ENCODE peak calls at places on chromosomes 2 and 18, in five cellular contexts. One of them, this sample, is unnamed.

GRCh38 chr2:174495365-174496012 is 8.7 kb upstream of the GPR155 start:
- DNase-seq in astrocyte: no peak
- DNase-seq in K562: no peak
- DNase-seq in left ventricle myocardium inferior: no peak
- DNase-seq in transverse colon: no peak
- DNase-seq in this sample: peak; percentile 10

GRCh38 chr2:170848587-170848986 is 31.9 kb downstream of the GAD1 start:
- DNase-seq in astrocyte: peak; percentile 74
- DNase-seq in K562: no peak
- DNase-seq in left ventricle myocardium inferior: no peak
- DNase-seq in transverse colon: no peak
- DNase-seq in this sample: no peak

GRCh38 chr18:45981852-45982251 is 14.7 kb upstream of the EPG5 start:
- DNase-seq in astrocyte: no peak
- DNase-seq in K562: no peak
- DNase-seq in left ventricle myocardium inferior: no peak
- DNase-seq in transverse colon: no peak
- DNase-seq in this sample: no peak

GRCh38 chr2:38736035-38736320 is 15.2 kb downstream of the SRSF7 start:
- DNase-seq in astrocyte: no peak
- DNase-seq in K562: no peak
- DNase-seq in left ventricle myocardium inferior: no peak
- DNase-seq in transverse colon: no peak
- DNase-seq in this sample: no peak

GRCh38 chr2:113966832-113967231 is 76.9 kb downstream of the ACTR3 start:
- DNase-seq in astrocyte: peak; percentile 16
- DNase-seq in K562: no peak
- DNase-seq in left ventricle myocardium inferior: no peak
- DNase-seq in transverse colon: no peak
- DNase-seq in this sample: no peak

GRCh38 chr2:25337276-25337675 is 4.4 kb downstream of the DNMT3A start:
- DNase-seq in astrocyte: no peak
- DNase-seq in K562: no peak
- DNase-seq in left ventricle myocardium inferior: no peak
- DNase-seq in transverse colon: no peak
- DNase-seq in this sample: no peak

GRCh38 chr2:217941886-217942728 is 60.7 kb downstream of the TNS1 start:
- DNase-seq in astrocyte: no peak
- DNase-seq in K562: no peak
- DNase-seq in left ventricle myocardium inferior: no peak
- DNase-seq in transverse colon: no peak
- DNase-seq in this sample: no peak

GRCh38 chr2:233185320-233185719 is 66.2 kb upstream of the ATG16L1 start:
- DNase-seq in astrocyte: no peak
- DNase-seq in K562: no peak
- DNase-seq in left ventricle myocardium inferior: no peak
- DNase-seq in transverse colon: no peak
- DNase-seq in this sample: no peak

GRCh38 chr2:25330273-25330672 is 11.5 kb downstream of the DNMT3A start:
- DNase-seq in astrocyte: no peak
- DNase-seq in K562: no peak
- DNase-seq in left ventricle myocardium inferior: peak; percentile 7
- DNase-seq in transverse colon: no peak
- DNase-seq in this sample: no peak

GRCh38 chr2:151803811-151804210 is 24.4 kb downstream of the ARL5A start:
- DNase-seq in astrocyte: no peak
- DNase-seq in K562: no peak
- DNase-seq in left ventricle myocardium inferior: no peak
- DNase-seq in transverse colon: no peak
- DNase-seq in this sample: no peak

GRCh38 chr2:135424849-135425248 is 106.2 kb downstream of the ZRANB3 start:
- DNase-seq in astrocyte: no peak
- DNase-seq in K562: no peak
- DNase-seq in left ventricle myocardium inferior: no peak
- DNase-seq in transverse colon: no peak
- DNase-seq in this sample: no peak

GRCh38 chr2:132607407-132607806 is 62.6 kb downstream of the LYPD1 start:
- DNase-seq in astrocyte: no peak
- DNase-seq in K562: no peak
- DNase-seq in left ventricle myocardium inferior: no peak
- DNase-seq in transverse colon: no peak
- DNase-seq in this sample: no peak

GRCh38 chr2:195663007-195663406 is 6.0 kb downstream of the SLC39A10 start:
- DNase-seq in astrocyte: no peak
- DNase-seq in K562: no peak
- DNase-seq in left ventricle myocardium inferior: no peak
- DNase-seq in transverse colon: no peak
- DNase-seq in this sample: no peak

GRCh38 chr2:151114934-151115333 is 146.7 kb downstream of the RBM43 start:
- DNase-seq in astrocyte: peak; percentile 1
- DNase-seq in K562: no peak
- DNase-seq in left ventricle myocardium inferior: no peak
- DNase-seq in transverse colon: no peak
- DNase-seq in this sample: no peak

GRCh38 chr2:11799826-11800225 is 53.4 kb downstream of the LPIN1 start:
- DNase-seq in astrocyte: no peak
- DNase-seq in K562: no peak
- DNase-seq in left ventricle myocardium inferior: no peak
- DNase-seq in transverse colon: no peak
- DNase-seq in this sample: no peak

GRCh38 chr2:19623488-19623887 is 265.1 kb upstream of the OSR1 start:
- DNase-seq in astrocyte: peak; percentile 75
- DNase-seq in K562: no peak
- DNase-seq in left ventricle myocardium inferior: no peak
- DNase-seq in transverse colon: no peak
- DNase-seq in this sample: no peak

GRCh38 chr18:79647307-79647706 is 32.3 kb upstream of the CTDP1 start:
- DNase-seq in astrocyte: no peak
- DNase-seq in K562: no peak
- DNase-seq in left ventricle myocardium inferior: no peak
- DNase-seq in transverse colon: no peak
- DNase-seq in this sample: no peak

GRCh38 chr2:216559625-216560156 is 61.0 kb downstream of the RPL37A start:
- DNase-seq in astrocyte: peak; percentile 66
- DNase-seq in K562: no peak
- DNase-seq in left ventricle myocardium inferior: no peak
- DNase-seq in transverse colon: no peak
- DNase-seq in this sample: no peak

GRCh38 chr2:84160461-84160860 is 298.6 kb downstream of the SUCLG1 start:
- DNase-seq in astrocyte: no peak
- DNase-seq in K562: no peak
- DNase-seq in left ventricle myocardium inferior: no peak
- DNase-seq in transverse colon: no peak
- DNase-seq in this sample: no peak

GRCh38 chr18:75247601-75248421 is 37.2 kb downstream of the TSHZ1 start:
- DNase-seq in astrocyte: peak; percentile 62
- DNase-seq in K562: no peak
- DNase-seq in left ventricle myocardium inferior: no peak
- DNase-seq in transverse colon: no peak
- DNase-seq in this sample: no peak

GRCh38 chr2:210577263-210578071 is 21.1 kb downstream of the CPS1 start:
- DNase-seq in astrocyte: peak; percentile 30
- DNase-seq in K562: peak; percentile 29
- DNase-seq in left ventricle myocardium inferior: no peak
- DNase-seq in transverse colon: no peak
- DNase-seq in this sample: peak; percentile 31

GRCh38 chr2:56540901-56541300 is 357.1 kb downstream of the CCDC85A start:
- DNase-seq in astrocyte: no peak
- DNase-seq in K562: no peak
- DNase-seq in left ventricle myocardium inferior: no peak
- DNase-seq in transverse colon: no peak
- DNase-seq in this sample: no peak

GRCh38 chr2:35822716-35823115 is 532.9 kb upstream of the CRIM1 start:
- DNase-seq in astrocyte: no peak
- DNase-seq in K562: no peak
- DNase-seq in left ventricle myocardium inferior: no peak
- DNase-seq in transverse colon: no peak
- DNase-seq in this sample: no peak

DNA sequence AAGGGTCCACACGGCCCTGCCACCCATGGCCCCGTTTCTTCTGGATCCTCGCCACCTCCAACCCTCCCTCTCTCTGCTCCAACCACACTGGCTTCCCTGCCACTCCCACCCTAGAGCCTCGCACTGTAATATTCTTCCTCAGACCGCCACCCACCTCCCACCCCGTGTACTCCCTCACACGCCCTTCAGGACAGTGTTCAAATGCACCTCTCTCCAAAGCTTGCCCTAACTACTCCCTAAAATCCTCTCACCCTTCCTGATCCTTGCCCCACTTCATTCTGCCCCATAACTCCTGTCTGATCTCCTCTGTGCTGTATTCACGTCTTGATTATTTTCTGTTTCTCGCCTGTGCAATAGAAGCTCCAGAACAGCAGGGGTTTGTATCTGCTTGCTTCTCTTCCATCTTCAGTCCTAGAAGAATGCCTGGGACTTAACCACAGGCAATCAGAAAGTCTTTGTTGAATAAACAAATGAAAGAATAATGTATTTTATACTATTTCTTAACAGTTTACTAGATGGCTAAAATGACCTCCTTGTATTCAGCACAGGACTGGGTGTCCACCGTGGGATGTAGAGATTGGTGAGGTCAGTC is 25.5 kb downstream of the EPB41L3 start:
- DNase-seq in astrocyte: no peak
- DNase-seq in K562: no peak
- DNase-seq in left ventricle myocardium inferior: no peak
- DNase-seq in transverse colon: no peak
- DNase-seq in this sample: no peak
- H3K4me3 ChIP-seq in astrocyte: peak overlapping the region; percentile 7
- H3K4me3 ChIP-seq in K562: no peak overlapping the region
- H3K4me3 ChIP-seq in left ventricle myocardium inferior: peak overlapping the region; percentile 35
- H3K4me3 ChIP-seq in transverse colon: no peak overlapping the region
- H3K4me3 ChIP-seq in this sample: no peak overlapping the region

DNA sequence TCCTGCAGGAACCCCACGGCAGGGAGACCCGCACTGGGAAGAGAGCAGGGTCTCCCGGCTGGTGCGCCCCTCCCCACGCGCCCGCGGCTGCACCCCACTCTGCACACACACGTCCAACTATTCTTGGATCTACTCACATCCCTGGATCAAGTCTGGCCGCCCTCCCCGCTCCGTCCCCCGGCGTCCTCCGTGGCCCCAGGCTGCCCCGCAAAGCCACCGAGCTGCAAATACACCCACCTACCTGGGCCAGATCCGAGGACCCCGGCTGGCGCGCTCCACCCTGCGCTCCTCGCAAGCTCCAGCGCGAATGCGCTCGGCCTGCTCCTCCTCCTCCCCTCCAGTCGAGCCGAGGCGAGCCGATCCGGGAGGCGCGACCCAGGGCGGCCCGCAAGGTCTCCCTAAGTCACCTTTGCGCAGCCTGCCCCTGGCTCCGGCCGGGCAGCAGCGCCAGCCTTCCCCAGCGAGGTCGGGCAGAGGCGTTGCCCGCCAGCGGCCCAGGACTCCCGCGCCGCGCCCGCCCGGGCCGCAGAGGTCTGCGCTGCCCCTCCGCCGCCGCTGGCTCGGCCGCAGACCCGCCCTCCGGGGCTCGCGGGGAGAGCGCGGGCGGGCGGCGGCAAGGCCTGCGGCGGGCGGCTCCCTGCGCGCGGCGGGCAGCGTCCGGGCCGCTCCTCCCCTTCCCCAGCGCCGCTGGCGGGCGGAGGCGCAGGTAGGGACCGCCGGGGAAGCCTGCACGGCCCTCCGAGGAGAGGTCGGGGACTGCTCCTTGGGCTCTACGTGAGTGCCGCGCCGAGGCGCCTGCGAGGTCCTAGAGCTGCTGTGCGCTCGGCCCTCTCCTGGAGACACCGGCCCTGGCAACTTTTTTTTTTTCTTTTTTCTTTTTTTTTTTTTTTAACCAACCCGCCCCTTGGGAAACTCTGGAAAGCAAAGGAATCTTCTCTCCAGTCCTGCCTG is 126.0 kb downstream of the OSBPL1A start:
- DNase-seq in astrocyte: peak; percentile 73
- DNase-seq in K562: no peak
- DNase-seq in left ventricle myocardium inferior: peak; percentile 75
- DNase-seq in transverse colon: peak; percentile 73
- DNase-seq in this sample: peak; percentile 78
- TF ChIP-seq CTCF in astrocyte: peak; percentile 8
- TF ChIP-seq CTCF in K562: no peak
- TF ChIP-seq CTCF in left ventricle myocardium inferior: peak; percentile 51
- TF ChIP-seq CTCF in transverse colon: peak; percentile 40
- TF ChIP-seq CTCF in this sample: no peak

GRCh38 chr2:2020897-2021296 is 276.6 kb upstream of the PXDN start:
- DNase-seq in astrocyte: no peak
- DNase-seq in K562: no peak
- DNase-seq in left ventricle myocardium inferior: no peak
- DNase-seq in transverse colon: no peak
- DNase-seq in this sample: no peak

GRCh38 chr2:2024751-2025481 is 280.6 kb upstream of the PXDN start:
- DNase-seq in astrocyte: no peak
- DNase-seq in K562: no peak
- DNase-seq in left ventricle myocardium inferior: no peak
- DNase-seq in transverse colon: no peak
- DNase-seq in this sample: no peak

GRCh38 chr2:2025803-2026202 is 281.5 kb upstream of the PXDN start:
- DNase-seq in astrocyte: no peak
- DNase-seq in K562: no peak
- DNase-seq in left ventricle myocardium inferior: no peak
- DNase-seq in transverse colon: no peak
- DNase-seq in this sample: no peak

GRCh38 chr2:2021995-2022394 is 277.7 kb upstream of the PXDN start:
- DNase-seq in astrocyte: no peak
- DNase-seq in K562: no peak
- DNase-seq in left ventricle myocardium inferior: no peak
- DNase-seq in transverse colon: no peak
- DNase-seq in this sample: no peak

DNA sequence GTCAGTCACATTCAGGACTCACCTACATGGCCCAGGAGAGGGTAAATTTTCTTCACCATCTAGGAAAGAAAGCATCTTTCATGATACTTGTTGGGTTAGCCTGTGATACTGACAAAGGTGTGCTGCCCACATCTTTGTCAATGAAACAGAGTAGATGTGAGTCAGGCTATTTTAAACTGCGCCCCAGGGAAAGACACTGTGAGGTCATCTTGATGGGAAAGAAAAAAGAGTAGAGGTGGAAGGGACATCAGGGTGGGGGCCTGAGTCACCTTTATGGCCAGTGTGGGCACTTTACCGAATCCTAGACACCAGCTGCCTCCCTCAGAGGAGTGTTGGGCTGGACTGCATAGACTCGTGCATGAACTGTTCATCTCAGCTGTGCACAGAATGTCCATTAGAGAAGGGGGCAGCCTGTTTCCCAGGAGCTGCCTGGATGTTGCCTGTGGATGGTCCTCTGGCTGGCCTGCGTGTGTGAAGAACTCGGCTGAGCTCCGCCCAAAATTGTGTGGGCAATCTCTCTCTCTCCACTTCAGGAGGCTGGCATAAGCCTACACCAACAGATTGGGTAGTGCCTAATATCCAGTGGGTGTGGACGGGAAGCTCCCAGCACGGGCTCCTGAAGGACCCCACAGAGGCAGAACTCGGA is 278.7 kb upstream of the PXDN start:
- DNase-seq in astrocyte: no peak
- DNase-seq in K562: no peak
- DNase-seq in left ventricle myocardium inferior: no peak
- DNase-seq in transverse colon: no peak
- DNase-seq in this sample: no peak
- H3K4me3 ChIP-seq in astrocyte: no peak overlapping the region
- H3K4me3 ChIP-seq in K562: no peak overlapping the region
- H3K4me3 ChIP-seq in left ventricle myocardium inferior: no peak overlapping the region
- H3K4me3 ChIP-seq in transverse colon: no peak overlapping the region
- H3K4me3 ChIP-seq in this sample: no peak overlapping the region

GRCh38 chr2:188369365-188369764 is 77.7 kb downstream of the GULP1 start:
- DNase-seq in astrocyte: peak; percentile 29
- DNase-seq in K562: peak; percentile 18
- DNase-seq in left ventricle myocardium inferior: no peak
- DNase-seq in transverse colon: peak; percentile 23
- DNase-seq in this sample: peak; percentile 50
- TF ChIP-seq CTCF in astrocyte: peak; percentile 56
- TF ChIP-seq CTCF in K562: peak; percentile 75
- TF ChIP-seq CTCF in left ventricle myocardium inferior: peak; percentile 86
- TF ChIP-seq CTCF in transverse colon: peak; percentile 62
- TF ChIP-seq CTCF in this sample: peak; percentile 73